ENCODE peak calls at places on chromosomes 12 and 14, in seven cellular contexts. V is AG09319, E is erythroblast, X is bronchial epithelial cell, Z is AG10803, N is cardiac fibroblast, A is esophagus muscularis mucosa. R is an unnamed sample.

GRCh38 chr12:85865905-85866304 is 8.2 kb upstream of the NTS start:
- DNase-seq in V (no peak), E (no peak), X (peak; percentile 14), Z (peak; percentile 41), N (no peak), A (no peak), R (no peak)

GRCh38 chr12:95509300-95509699 is 35.3 kb downstream of the METAP2 start:
- DNase-seq in N (no peak), E (no peak), V (no peak), Z (no peak), X (no peak), A (no peak), R (no peak)

GRCh38 chr12:49942512-49942893 is 8.0 kb upstream of the AQP2 start:
- DNase-seq in N (no peak), Z (no peak), A (no peak), X (no peak), V (no peak), E (no peak), R (no peak)

GRCh38 chr14:62029569-62029924 is 267.3 kb downstream of the SNAPC1 start:
- DNase-seq in N (no peak), X (no peak), E (no peak), Z (no peak), A (no peak), V (no peak), R (no peak)

GRCh38 chr12:1566449-1567135 is 27.8 kb downstream of the FBXL14 start:
- DNase-seq in Z (no peak), N (no peak), V (no peak), A (no peak), X (no peak), E (no peak), R (peak; percentile 8)

GRCh38 chr12:79057540-79057939 is 193.0 kb downstream of the SYT1 start:
- DNase-seq in V (no peak), Z (no peak), A (no peak), E (no peak), N (no peak), X (no peak), R (no peak)

GRCh38 chr14:75432406-75432805 is 4.6 kb downstream of the JDP2 start:
- DNase-seq in V (no peak), Z (no peak), A (no peak), N (no peak), X (no peak), E (no peak), R (no peak)

GRCh38 chr14:68616255-68616902 is 176.5 kb downstream of the ZFP36L1 start:
- DNase-seq in Z (no peak), X (peak; percentile 17), N (peak; percentile 40), A (no peak), E (peak; percentile 29), V (no peak), R (peak; percentile 20)

GRCh38 chr12:122135437-122136031 is 38.5 kb downstream of the IL31 start:
- DNase-seq in N (no peak), A (no peak), X (no peak), E (no peak), V (no peak), Z (no peak), R (no peak)